ENCODE peak calls at places on chromosome 10, in four cellular contexts. One of them, this sample, is unnamed.
A peak's percentile ranks its signal among the peaks of the same experiment; 100 is the strongest.

GRCh38 chr10:109987413-109987812 is 20.4 kb upstream of the ADD3 start:
- DNase-seq in left lung: no peak
- DNase-seq in A549: no peak
- DNase-seq in ovary: no peak
- DNase-seq in this sample: no peak

GRCh38 chr10:116084166-116084565 is 188.8 kb downstream of the GFRA1 start:
- DNase-seq in ovary: no peak
- DNase-seq in A549: no peak
- DNase-seq in left lung: no peak
- DNase-seq in this sample: no peak

GRCh38 chr10:121322046-121322445 is 276.2 kb downstream of the FGFR2 start:
- DNase-seq in A549: no peak
- DNase-seq in left lung: no peak
- DNase-seq in ovary: no peak
- DNase-seq in this sample: no peak

GRCh38 chr10:71241899-71242620 is 29.7 kb downstream of the UNC5B start:
- DNase-seq in A549: no peak
- DNase-seq in ovary: no peak
- DNase-seq in left lung: no peak
- DNase-seq in this sample: no peak

GRCh38 chr10:132438091-132439024 is 41.4 kb downstream of the PWWP2B start:
- DNase-seq in A549: no peak
- DNase-seq in left lung: no peak
- DNase-seq in ovary: no peak
- DNase-seq in this sample: no peak

GRCh38 chr10:107689318-107689717 is 524.8 kb upstream of the SORCS1 start:
- DNase-seq in left lung: no peak
- DNase-seq in A549: no peak
- DNase-seq in ovary: no peak
- DNase-seq in this sample: no peak

GRCh38 chr10:114940735-114941134 is 2.7 kb downstream of the TRUB1 start:
- DNase-seq in ovary: no peak
- DNase-seq in A549: no peak
- DNase-seq in left lung: no peak
- DNase-seq in this sample: no peak

GRCh38 chr10:35225204-35225603 is 98.6 kb downstream of the CREM start:
- DNase-seq in left lung: no peak
- DNase-seq in ovary: no peak
- DNase-seq in A549: no peak
- DNase-seq in this sample: no peak

GRCh38 chr10:5488272-5489161 is 10.9 kb downstream of the CALML5 start:
- DNase-seq in A549: no peak
- DNase-seq in left lung: no peak
- DNase-seq in ovary: peak; percentile 33
- DNase-seq in this sample: no peak

GRCh38 chr10:29163746-29164145 is 125.1 kb upstream of the LYZL1 start:
- DNase-seq in left lung: no peak
- DNase-seq in A549: peak; percentile 33
- DNase-seq in ovary: no peak
- DNase-seq in this sample: no peak

GRCh38 chr10:14330390-14331071 is at the start of gene FRMD4A:
- DNase-seq in left lung: no peak
- DNase-seq in A549: no peak
- DNase-seq in ovary: peak; percentile 40
- DNase-seq in this sample: no peak

GRCh38 chr10:133420579-133420978 is 3.8 kb downstream of the SPRN start:
- DNase-seq in left lung: no peak
- DNase-seq in A549: no peak
- DNase-seq in ovary: no peak
- DNase-seq in this sample: no peak

GRCh38 chr10:35372329-35372728 is 36.0 kb downstream of the CCNY start:
- DNase-seq in A549: no peak
- DNase-seq in ovary: no peak
- DNase-seq in left lung: peak; percentile 57
- DNase-seq in this sample: no peak

GRCh38 chr10:80699602-80700039 is 161.9 kb downstream of the SH2D4B start:
- DNase-seq in ovary: peak; percentile 79
- DNase-seq in A549: peak; percentile 59
- DNase-seq in left lung: peak; percentile 78
- DNase-seq in this sample: peak; percentile 86

GRCh38 chr10:123160311-123160980 is 6.2 kb downstream of the BUB3 start:
- DNase-seq in left lung: no peak
- DNase-seq in ovary: no peak
- DNase-seq in A549: no peak
- DNase-seq in this sample: no peak

GRCh38 chr10:84540617-84541288 is 212.4 kb downstream of the CCSER2 start:
- DNase-seq in ovary: peak; percentile 62
- DNase-seq in A549: peak; percentile 62
- DNase-seq in left lung: peak; percentile 51
- DNase-seq in this sample: no peak

GRCh38 chr10:23955456-23955855 is 253.5 kb upstream of the KIAA1217 start:
- DNase-seq in left lung: no peak
- DNase-seq in ovary: no peak
- DNase-seq in A549: no peak
- DNase-seq in this sample: no peak

GRCh38 chr10:60042959-60043358 is 136.6 kb upstream of the CCDC6 start:
- DNase-seq in ovary: no peak
- DNase-seq in left lung: no peak
- DNase-seq in A549: no peak
- DNase-seq in this sample: no peak

GRCh38 chr10:30722956-30723355 is 93.4 kb upstream of the LYZL2 start:
- DNase-seq in ovary: no peak
- DNase-seq in left lung: no peak
- DNase-seq in A549: no peak
- DNase-seq in this sample: no peak

GRCh38 chr10:93061594-93062498 is 1.2 kb downstream of the CYP26C1 start:
- DNase-seq in left lung: no peak
- DNase-seq in ovary: no peak
- DNase-seq in A549: no peak
- DNase-seq in this sample: no peak

GRCh38 chr10:104328916-104329710 is 9.2 kb downstream of the ITPRIP start:
- DNase-seq in ovary: peak; percentile 68
- DNase-seq in left lung: peak; percentile 75
- DNase-seq in A549: peak; percentile 51
- DNase-seq in this sample: no peak

GRCh38 chr10:97718659-97719142 is 5.2 kb downstream of the MARVELD1 start:
- DNase-seq in A549: peak; percentile 41
- DNase-seq in left lung: peak; percentile 82
- DNase-seq in ovary: peak; percentile 69
- DNase-seq in this sample: peak; percentile 89

GRCh38 chr10:96585726-96586418 is 940 bp downstream of the TM9SF3 start:
- DNase-seq in left lung: no peak
- DNase-seq in A549: no peak
- DNase-seq in ovary: no peak
- DNase-seq in this sample: no peak

GRCh38 chr10:11684717-11685645 is 57.2 kb upstream of the ECHDC3 start:
- DNase-seq in left lung: peak; percentile 83
- DNase-seq in A549: peak; percentile 89
- DNase-seq in ovary: peak; percentile 77
- DNase-seq in this sample: peak; percentile 22

GRCh38 chr10:50623299-50624153 is at the start of gene SGMS1:
- DNase-seq in left lung: peak; percentile 88
- DNase-seq in A549: peak; percentile 81
- DNase-seq in ovary: peak; percentile 91
- DNase-seq in this sample: peak; percentile 83

GRCh38 chr10:22550732-22551131 is 163.6 kb downstream of the PIP4K2A start:
- DNase-seq in A549: peak; percentile 9
- DNase-seq in left lung: peak; percentile 38
- DNase-seq in ovary: peak; percentile 54
- DNase-seq in this sample: peak; percentile 77

GRCh38 chr10:9188022-9188810 is 1133.7 kb downstream of the GATA3 start:
- DNase-seq in A549: no peak
- DNase-seq in ovary: no peak
- DNase-seq in left lung: no peak
- DNase-seq in this sample: no peak

GRCh38 chr10:75211007-75211735 is 575 bp downstream of the VDAC2 start:
- DNase-seq in left lung: peak; percentile 39
- DNase-seq in A549: no peak
- DNase-seq in ovary: no peak
- DNase-seq in this sample: peak; percentile 52

GRCh38 chr10:5582736-5583135 is 58.0 kb downstream of the CALML3 start:
- DNase-seq in left lung: no peak
- DNase-seq in ovary: no peak
- DNase-seq in A549: no peak
- DNase-seq in this sample: no peak

GRCh38 chr10:127151541-127151940 is 44.9 kb downstream of the INSYN2A start:
- DNase-seq in ovary: no peak
- DNase-seq in left lung: no peak
- DNase-seq in A549: no peak
- DNase-seq in this sample: no peak

GRCh38 chr10:61901829-61902447 is 439 bp downstream of the ARID5B start:
- DNase-seq in left lung: no peak
- DNase-seq in ovary: no peak
- DNase-seq in A549: peak; percentile 51
- DNase-seq in this sample: peak; percentile 58

GRCh38 chr10:11986593-11987216 is 55.9 kb downstream of the UPF2 start:
- DNase-seq in A549: peak; percentile 57
- DNase-seq in left lung: peak; percentile 71
- DNase-seq in ovary: peak; percentile 85
- DNase-seq in this sample: peak; percentile 61

GRCh38 chr10:61215276-61215675 is 237.9 kb downstream of the TMEM26 start:
- DNase-seq in left lung: no peak
- DNase-seq in ovary: no peak
- DNase-seq in A549: no peak
- DNase-seq in this sample: no peak

GRCh38 chr10:95404460-95404858 is 113.7 kb upstream of the PDLIM1 start:
- DNase-seq in left lung: no peak
- DNase-seq in ovary: no peak
- DNase-seq in A549: no peak
- DNase-seq in this sample: no peak

GRCh38 chr10:95404864-95405263 is 114.1 kb upstream of the PDLIM1 start:
- DNase-seq in ovary: no peak
- DNase-seq in left lung: no peak
- DNase-seq in A549: no peak
- DNase-seq in this sample: no peak

GRCh38 chr10:95401704-95402469 is 111.1 kb upstream of the PDLIM1 start:
- DNase-seq in A549: no peak
- DNase-seq in ovary: no peak
- DNase-seq in left lung: no peak
- DNase-seq in this sample: no peak

GRCh38 chr10:95405655-95406054 is 114.9 kb upstream of the PDLIM1 start:
- DNase-seq in ovary: no peak
- DNase-seq in A549: no peak
- DNase-seq in left lung: no peak
- DNase-seq in this sample: no peak

GRCh38 chr10:95403690-95404459 is 113.1 kb upstream of the PDLIM1 start:
- DNase-seq in A549: no peak
- DNase-seq in left lung: no peak
- DNase-seq in ovary: no peak
- DNase-seq in this sample: no peak
- H3K4me1 ChIP-seq in A549: peaks cover 4% of the 10 kb centered on the region
- H3K4me1 ChIP-seq in left lung: peaks cover under 1% of the 10 kb centered on the region
- H3K4me1 ChIP-seq in ovary: no peaks in the 10 kb centered on the region
- H3K4me1 ChIP-seq in this sample: no peaks in the 10 kb centered on the region

DNA sequence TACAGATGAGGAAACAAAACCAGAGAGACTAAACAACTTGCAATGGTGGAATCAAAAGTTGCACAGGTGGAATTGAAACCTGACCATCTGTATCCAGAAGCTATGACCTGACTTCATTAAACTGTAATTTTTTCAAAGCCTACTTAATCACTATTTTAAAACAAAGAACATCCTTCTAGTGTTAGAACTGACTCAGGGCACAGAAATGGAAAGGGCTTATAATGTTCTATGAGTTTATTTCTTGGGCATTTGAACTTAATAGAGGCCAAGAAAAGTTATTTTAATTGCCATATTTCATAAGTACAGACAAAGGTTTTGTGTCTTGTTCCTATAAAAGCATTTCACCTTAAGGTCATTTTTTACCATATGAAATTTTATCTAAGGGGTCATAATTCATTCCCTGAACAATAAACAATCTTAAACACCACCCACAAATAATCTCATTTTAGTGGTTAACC is 8.8 kb downstream of the ITGB1 start:
- DNase-seq in ovary: no peak
- DNase-seq in A549: no peak
- DNase-seq in left lung: no peak
- DNase-seq in this sample: no peak
- H3K4me1 ChIP-seq in ovary: peaks cover 7% of the 10 kb centered on the region
- H3K4me1 ChIP-seq in A549: peaks cover 96% of the 10 kb centered on the region
- H3K4me1 ChIP-seq in left lung: peaks cover 24% of the 10 kb centered on the region
- H3K4me1 ChIP-seq in this sample: peaks cover 10% of the 10 kb centered on the region

GRCh38 chr10:112393341-112393740 is 19.4 kb downstream of the ACSL5 start:
- DNase-seq in ovary: no peak
- DNase-seq in A549: no peak
- DNase-seq in left lung: no peak
- DNase-seq in this sample: no peak
- H3K4me1 ChIP-seq in ovary: no peaks in the 10 kb centered on the region
- H3K4me1 ChIP-seq in A549: peaks cover 3% of the 10 kb centered on the region
- H3K4me1 ChIP-seq in left lung: no peaks in the 10 kb centered on the region
- H3K4me1 ChIP-seq in this sample: no peaks in the 10 kb centered on the region

GRCh38 chr10:124491105-124491504 is 29.5 kb downstream of the LHPP start:
- DNase-seq in A549: no peak
- DNase-seq in ovary: no peak
- DNase-seq in left lung: no peak
- DNase-seq in this sample: no peak
- H3K4me1 ChIP-seq in A549: no peaks in the 10 kb centered on the region
- H3K4me1 ChIP-seq in ovary: no peaks in the 10 kb centered on the region
- H3K4me1 ChIP-seq in left lung: no peaks in the 10 kb centered on the region
- H3K4me1 ChIP-seq in this sample: no peaks in the 10 kb centered on the region

GRCh38 chr10:79145174-79145483 is 76.4 kb downstream of the ZMIZ1 start:
- DNase-seq in left lung: no peak
- DNase-seq in ovary: no peak
- DNase-seq in A549: no peak
- DNase-seq in this sample: no peak

GRCh38 chr10:79146611-79147130 is 77.9 kb downstream of the ZMIZ1 start:
- DNase-seq in ovary: peak; percentile 66
- DNase-seq in A549: no peak
- DNase-seq in left lung: peak; percentile 89
- DNase-seq in this sample: no peak

GRCh38 chr10:79147306-79147705 is 78.5 kb downstream of the ZMIZ1 start:
- DNase-seq in A549: no peak
- DNase-seq in ovary: no peak
- DNase-seq in left lung: no peak
- DNase-seq in this sample: no peak

GRCh38 chr10:79144341-79145173 is 75.8 kb downstream of the ZMIZ1 start:
- DNase-seq in left lung: no peak
- DNase-seq in ovary: no peak
- DNase-seq in A549: no peak
- DNase-seq in this sample: no peak

GRCh38 chr10:79145517-79146470 is 77.0 kb downstream of the ZMIZ1 start:
- DNase-seq in A549: no peak
- DNase-seq in ovary: no peak
- DNase-seq in left lung: no peak
- DNase-seq in this sample: no peak
- H3K4me1 ChIP-seq in A549: peaks cover 87% of the 10 kb centered on the region
- H3K4me1 ChIP-seq in ovary: peaks cover 56% of the 10 kb centered on the region
- H3K4me1 ChIP-seq in left lung: peaks cover 67% of the 10 kb centered on the region
- H3K4me1 ChIP-seq in this sample: peaks cover 28% of the 10 kb centered on the region

GRCh38 chr10:119655566-119656001 is 4.4 kb downstream of the BAG3 start:
- DNase-seq in A549: no peak
- DNase-seq in ovary: no peak
- DNase-seq in left lung: no peak
- DNase-seq in this sample: no peak
- H3K4me1 ChIP-seq in A549: peaks cover 68% of the 10 kb centered on the region
- H3K4me1 ChIP-seq in ovary: peaks cover 23% of the 10 kb centered on the region
- H3K4me1 ChIP-seq in left lung: peaks cover 54% of the 10 kb centered on the region
- H3K4me1 ChIP-seq in this sample: peaks cover 8% of the 10 kb centered on the region